ENCODE peak calls at places on chromosomes 11 and 22, in four cellular contexts. K is stomach; R is CD8-positive, alpha-beta memory T cell; V is dorsolateral prefrontal cortex. N is an unnamed sample.

GRCh38 chr11:21888814-21889213 is 304.1 kb upstream of the ANO5 start:
- DNase-seq in V (no peak), R (no peak), K (no peak), N (no peak)

GRCh38 chr11:65506770-65507485 is 8.1 kb downstream of the MALAT1 start:
- DNase-seq in V (peak; percentile 60), R (peak; percentile 58), K (peak; percentile 56), N (peak; percentile 45)

GRCh38 chr22:42820075-42820763 is 36.9 kb downstream of the ARFGAP3 start:
- DNase-seq in K (no peak), V (no peak), R (no peak), N (peak; percentile 16)

GRCh38 chr11:17528906-17529813 is 15.1 kb downstream of the USH1C start:
- DNase-seq in K (no peak), R (no peak), V (no peak), N (no peak)

GRCh38 chr11:65555693-65556231 is 2.4 kb downstream of the LTBP3 start:
- DNase-seq in K (no peak), V (no peak), R (no peak), N (no peak)

GRCh38 chr11:126584028-126584427 is 228.5 kb downstream of the ST3GAL4 start:
- DNase-seq in R (no peak), V (no peak), K (no peak), N (no peak)

GRCh38 chr11:66119348-66120133 is 49.5 kb downstream of the PACS1 start:
- DNase-seq in V (no peak), K (no peak), R (no peak), N (peak; percentile 35)

GRCh38 chr11:10930961-10931760 is 73.3 kb upstream of the ZBED5 start:
- DNase-seq in K (peak; percentile 53), V (peak; percentile 63), R (peak; percentile 16), N (peak; percentile 47)

GRCh38 chr11:4881860-4882500 is at the start of gene OR51T1:
- DNase-seq in K (no peak), V (no peak), R (no peak), N (no peak)

GRCh38 chr22:46267431-46268279 is at the start of gene TTC38:
- DNase-seq in V (peak; percentile 79), K (peak; percentile 95), R (peak; percentile 36), N (peak; percentile 91)

GRCh38 chr11:46737699-46738098 is 18.7 kb downstream of the F2 start:
- DNase-seq in V (no peak), K (no peak), R (no peak), N (no peak)

GRCh38 chr11:44793350-44794090 is 66.8 kb downstream of the TSPAN18 start:
- DNase-seq in V (no peak), K (no peak), R (no peak), N (no peak)

GRCh38 chr11:26088391-26088790 is 243.5 kb upstream of the ANO3 start:
- DNase-seq in R (no peak), V (no peak), K (no peak), N (no peak)

GRCh38 chr11:16402654-16403447 is 46.5 kb upstream of the SOX6 start:
- DNase-seq in V (peak; percentile 7), R (no peak), K (no peak), N (no peak)
- H3K27ac ChIP-seq in V (peak overlapping the region; percentile 76), R (no peak overlapping the region), K (no peak overlapping the region), N (no peak overlapping the region)

DNA sequence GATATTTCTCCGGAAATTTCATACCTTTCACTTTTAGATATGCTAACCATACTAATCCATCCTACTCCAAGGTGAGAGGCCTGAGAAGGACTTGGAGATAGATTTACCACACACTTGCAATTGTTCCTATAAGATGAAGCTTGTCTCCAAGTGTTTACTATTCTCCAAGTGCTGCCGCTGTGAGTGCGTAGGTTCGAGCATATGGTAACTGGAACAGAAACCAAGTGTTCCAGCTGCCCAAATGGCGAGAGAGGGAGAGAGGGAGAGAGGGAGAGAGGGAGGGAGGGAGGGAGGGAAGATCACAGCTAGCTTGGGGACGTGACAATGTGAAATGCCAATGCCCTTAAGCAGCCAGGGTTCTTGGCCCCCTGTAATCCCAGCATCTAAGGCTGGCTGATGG is 21.5 kb downstream of the ASCC2 start:
- DNase-seq in K (no peak), V (no peak), R (no peak), N (no peak)
- H3K4me3 ChIP-seq in K (no peak overlapping the region), V (no peak overlapping the region), R (no peak overlapping the region), N (no peak overlapping the region)

GRCh38 chr11:113397821-113398220 is 10.2 kb downstream of the ANKK1 start:
- DNase-seq in K (no peak), V (no peak), R (no peak), N (no peak)

GRCh38 chr11:113395782-113396336 is 8.3 kb downstream of the ANKK1 start:
- DNase-seq in R (no peak), V (no peak), K (no peak), N (no peak)

GRCh38 chr11:113398669-113399430 is 11.3 kb downstream of the ANKK1 start:
- DNase-seq in V (no peak), K (no peak), R (no peak), N (no peak)

GRCh38 chr11:113396693-113397092 is 9.1 kb downstream of the ANKK1 start:
- DNase-seq in K (no peak), V (no peak), R (no peak), N (no peak)

DNA sequence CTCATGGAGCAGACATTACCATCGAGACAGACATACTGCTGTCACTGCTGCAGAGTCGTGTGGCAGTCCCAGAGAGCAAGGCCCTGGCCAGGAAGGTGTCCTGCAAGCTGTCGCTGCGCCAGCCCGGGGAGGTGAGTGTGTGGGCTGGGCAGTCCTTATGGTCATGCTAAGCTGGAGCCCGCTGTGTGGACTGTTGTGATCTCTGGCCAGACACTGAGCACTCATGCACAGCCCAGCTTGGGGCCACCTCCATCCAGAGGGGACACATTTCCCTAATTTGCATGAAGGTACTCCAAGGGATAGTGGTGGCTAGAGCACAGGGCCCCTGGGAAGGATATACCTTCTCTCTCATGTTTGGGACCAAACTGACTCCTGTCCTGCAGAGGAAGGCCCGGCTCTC is 9.6 kb downstream of the ANKK1 start:
- DNase-seq in R (no peak), K (no peak), V (no peak), N (no peak)
- H3K27ac ChIP-seq in R (no peak overlapping the region), K (no peak overlapping the region), V (no peak overlapping the region), N (no peak overlapping the region)

DNA sequence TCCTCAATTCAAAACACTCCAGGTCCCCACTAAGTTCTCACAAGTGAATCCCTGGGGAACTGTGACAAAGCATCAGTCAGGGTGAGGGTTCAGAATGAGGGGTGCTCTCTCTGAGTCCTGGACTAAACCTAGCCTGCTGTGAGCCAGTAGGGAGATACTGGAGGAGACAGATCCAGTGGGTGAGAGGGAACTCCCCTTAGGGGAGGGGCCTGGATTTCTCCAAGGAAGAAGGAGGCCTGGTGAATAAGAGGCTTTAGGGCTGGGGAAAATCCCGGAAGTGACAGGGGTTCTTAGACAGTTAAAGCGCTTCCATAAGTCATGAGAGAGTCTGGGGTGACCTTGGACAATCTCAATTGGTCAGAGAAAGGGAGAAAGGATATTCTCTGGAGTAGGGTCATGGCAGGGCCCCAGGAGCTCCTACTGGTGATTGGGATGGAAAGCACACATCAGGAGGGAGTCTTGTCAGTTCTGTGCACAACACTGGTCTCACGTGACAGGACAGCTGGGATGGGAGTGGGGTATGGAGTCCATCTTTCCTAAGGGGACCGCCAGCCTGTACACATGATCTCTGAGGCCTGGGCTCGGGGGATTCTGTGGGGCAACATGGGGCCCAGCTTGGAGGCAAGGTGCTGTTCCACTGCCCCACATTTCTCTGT is 1.5 kb downstream of the TBC1D10A start:
- DNase-seq in K (peak; percentile 48), V (no peak), R (no peak), N (peak; percentile 73)
- H3K4me3 ChIP-seq in K (peak overlapping the region; percentile 97), V (peak overlapping the region; percentile 91), R (peak overlapping the region; percentile 86), N (peak overlapping the region; percentile 57)

DNA sequence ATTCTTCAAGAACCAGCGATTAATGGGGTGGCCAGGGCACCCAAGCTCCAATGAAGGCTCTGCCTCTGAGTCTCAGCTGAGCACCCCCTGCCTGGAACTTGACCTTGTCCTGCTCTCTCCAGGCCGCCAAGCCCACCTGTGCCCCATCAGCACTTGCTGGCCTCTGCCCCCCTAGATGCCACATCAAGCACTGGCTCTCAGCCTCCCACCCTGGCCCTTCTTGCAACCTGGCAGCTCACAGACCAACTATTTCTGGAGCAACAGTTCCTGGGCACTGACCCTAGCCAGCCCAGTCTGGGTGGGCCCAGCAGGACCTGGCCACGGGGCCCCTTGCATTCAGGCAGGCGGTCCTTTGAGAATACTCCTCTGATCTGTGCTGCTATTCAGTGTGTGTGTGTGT is 98.8 kb upstream of the PITPNB start:
- DNase-seq in V (no peak), K (peak; percentile 17), R (no peak), N (no peak)
- H3K27ac ChIP-seq in V (no peak overlapping the region), K (no peak overlapping the region), R (no peak overlapping the region), N (no peak overlapping the region)

DNA sequence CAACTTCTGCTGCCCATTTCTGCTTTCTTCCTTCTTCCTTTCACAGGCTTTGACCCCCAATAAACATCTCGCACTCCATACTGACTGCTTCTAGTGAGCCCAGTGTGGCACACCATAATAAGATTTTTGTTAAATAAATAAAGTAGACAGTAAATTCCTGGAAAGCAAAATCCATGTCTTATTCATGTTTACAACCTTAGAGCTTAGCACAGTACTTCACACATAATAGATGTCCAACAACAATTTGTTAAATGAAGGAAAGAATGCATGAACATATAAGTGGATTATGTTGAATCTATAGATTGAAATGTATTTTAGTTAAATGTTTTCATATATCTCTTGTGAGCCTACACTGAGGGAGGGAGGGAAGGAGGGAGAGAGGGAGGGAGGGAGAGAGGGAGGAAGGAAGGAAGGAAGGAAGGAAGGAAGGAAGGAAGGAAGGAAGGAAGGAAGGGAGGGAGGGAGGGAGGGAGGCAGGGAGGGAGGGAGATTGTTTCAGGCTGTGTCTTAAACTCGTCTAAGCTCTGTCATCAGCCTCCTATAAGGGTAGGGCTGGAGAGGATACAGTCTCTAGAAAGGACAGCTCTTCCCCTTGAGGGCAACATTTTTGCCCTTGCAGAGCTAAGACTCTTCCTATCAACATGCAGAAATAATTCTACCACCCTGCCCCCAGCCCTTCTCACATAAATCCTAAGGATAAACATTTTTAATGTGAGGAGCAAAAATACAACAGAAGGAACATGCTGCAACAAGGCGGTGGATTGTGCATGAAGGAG is 168.1 kb downstream of the BARX2 start:
- DNase-seq in K (no peak), R (no peak), V (no peak), N (no peak)
- H3K4me3 ChIP-seq in K (no peak overlapping the region), R (no peak overlapping the region), V (no peak overlapping the region), N (no peak overlapping the region)

DNA sequence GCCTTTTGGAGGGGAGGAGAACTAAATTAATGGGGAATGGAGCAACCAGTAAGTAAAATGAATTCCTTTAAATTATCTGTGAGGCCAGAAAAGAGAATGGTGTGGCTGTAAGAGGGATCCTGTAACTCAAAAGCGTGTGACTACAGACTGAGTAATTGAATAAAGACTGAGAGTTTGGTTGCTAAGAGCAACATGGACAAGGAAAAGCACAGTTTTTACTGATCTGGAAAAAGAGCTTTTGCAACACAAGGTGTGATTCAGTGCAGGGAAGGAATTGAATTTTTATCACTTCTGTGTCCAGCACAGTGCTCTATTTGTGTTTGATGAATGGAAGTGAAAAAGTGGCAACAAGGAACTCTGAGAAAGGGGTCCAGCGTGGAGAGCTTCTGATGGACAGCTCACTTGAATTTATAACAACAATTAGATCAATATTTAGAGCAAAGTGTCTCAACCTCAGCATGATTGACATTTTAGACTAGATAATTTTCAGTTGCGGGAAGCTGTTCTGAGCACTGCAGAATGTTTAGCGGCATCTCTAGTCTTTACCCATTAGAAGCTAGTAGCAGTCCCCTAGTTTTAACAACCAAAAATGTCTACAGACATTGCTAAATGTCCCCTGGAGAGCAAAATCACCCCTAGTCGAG is 202.8 kb upstream of the BDNF start:
- DNase-seq in V (no peak), R (no peak), K (no peak), N (no peak)
- H3K27ac ChIP-seq in V (no peak overlapping the region), R (no peak overlapping the region), K (no peak overlapping the region), N (no peak overlapping the region)